ENCODE peak calls at places on chromosomes 11 and 22, in eight cellular contexts. One of them, this sample, is unnamed.

GRCh38 chr22:41501209-41501608 is 32.3 kb downstream of the ACO2 start:
- DNase-seq in A549: peak; percentile 33
- DNase-seq in K562: no peak
- DNase-seq in ovary: no peak
- DNase-seq in upper lobe of left lung: no peak
- DNase-seq in transverse colon: no peak
- DNase-seq in tibial nerve: no peak
- DNase-seq in stomach: no peak
- DNase-seq in this sample: no peak

GRCh38 chr11:70152244-70152643 is 50.9 kb upstream of the FADD start:
- DNase-seq in stomach: no peak
- DNase-seq in ovary: no peak
- DNase-seq in transverse colon: no peak
- DNase-seq in tibial nerve: no peak
- DNase-seq in upper lobe of left lung: no peak
- DNase-seq in A549: no peak
- DNase-seq in K562: no peak
- DNase-seq in this sample: no peak

GRCh38 chr11:130096042-130096441 is 26.3 kb downstream of the APLP2 start:
- DNase-seq in K562: no peak
- DNase-seq in stomach: no peak
- DNase-seq in ovary: no peak
- DNase-seq in tibial nerve: no peak
- DNase-seq in upper lobe of left lung: no peak
- DNase-seq in A549: no peak
- DNase-seq in transverse colon: no peak
- DNase-seq in this sample: no peak

GRCh38 chr11:124897681-124898680 is at the start of gene ROBO4:
- DNase-seq in tibial nerve: peak; percentile 34
- DNase-seq in stomach: no peak
- DNase-seq in ovary: peak; percentile 58
- DNase-seq in A549: no peak
- DNase-seq in K562: no peak
- DNase-seq in upper lobe of left lung: peak; percentile 47
- DNase-seq in transverse colon: no peak
- DNase-seq in this sample: no peak

GRCh38 chr11:86089659-86090058 is 20.8 kb upstream of the PICALM start:
- DNase-seq in upper lobe of left lung: no peak
- DNase-seq in A549: no peak
- DNase-seq in stomach: no peak
- DNase-seq in transverse colon: no peak
- DNase-seq in K562: no peak
- DNase-seq in ovary: no peak
- DNase-seq in tibial nerve: no peak
- DNase-seq in this sample: no peak

GRCh38 chr11:14184548-14184947 is 174.4 kb downstream of the RRAS2 start:
- DNase-seq in upper lobe of left lung: no peak
- DNase-seq in stomach: no peak
- DNase-seq in tibial nerve: no peak
- DNase-seq in A549: no peak
- DNase-seq in transverse colon: no peak
- DNase-seq in ovary: no peak
- DNase-seq in K562: no peak
- DNase-seq in this sample: peak; percentile 85

GRCh38 chr11:101346591-101346990 is 217.0 kb upstream of the PGR start:
- DNase-seq in transverse colon: no peak
- DNase-seq in upper lobe of left lung: no peak
- DNase-seq in A549: no peak
- DNase-seq in tibial nerve: no peak
- DNase-seq in stomach: no peak
- DNase-seq in ovary: no peak
- DNase-seq in K562: no peak
- DNase-seq in this sample: no peak

GRCh38 chr11:13834463-13834862 is 128.1 kb upstream of the SPON1 start:
- DNase-seq in A549: no peak
- DNase-seq in K562: peak; percentile 52
- DNase-seq in upper lobe of left lung: no peak
- DNase-seq in transverse colon: no peak
- DNase-seq in tibial nerve: no peak
- DNase-seq in stomach: no peak
- DNase-seq in ovary: no peak
- DNase-seq in this sample: no peak

GRCh38 chr22:39314251-39314971 is 5.0 kb downstream of the RPL3 start:
- DNase-seq in A549: no peak
- DNase-seq in upper lobe of left lung: no peak
- DNase-seq in K562: no peak
- DNase-seq in stomach: no peak
- DNase-seq in tibial nerve: no peak
- DNase-seq in transverse colon: no peak
- DNase-seq in ovary: no peak
- DNase-seq in this sample: no peak

GRCh38 chr22:49930596-49931412 is 12.4 kb downstream of the CRELD2 start:
- DNase-seq in stomach: peak; percentile 87
- DNase-seq in A549: no peak
- DNase-seq in upper lobe of left lung: peak; percentile 92
- DNase-seq in K562: peak; percentile 67
- DNase-seq in tibial nerve: peak; percentile 72
- DNase-seq in ovary: no peak
- DNase-seq in transverse colon: peak; percentile 83
- DNase-seq in this sample: no peak

GRCh38 chr11:65487467-65488272 is 11.2 kb upstream of the MALAT1 start:
- DNase-seq in upper lobe of left lung: peak; percentile 100
- DNase-seq in transverse colon: peak; percentile 95
- DNase-seq in A549: peak; percentile 99
- DNase-seq in K562: peak; percentile 93
- DNase-seq in tibial nerve: peak; percentile 100
- DNase-seq in ovary: peak; percentile 96
- DNase-seq in stomach: peak; percentile 98
- DNase-seq in this sample: peak; percentile 100

GRCh38 chr22:22460060-22460459 is 48.5 kb downstream of the ZNF280B start:
- DNase-seq in upper lobe of left lung: no peak
- DNase-seq in stomach: no peak
- DNase-seq in A549: no peak
- DNase-seq in ovary: no peak
- DNase-seq in transverse colon: no peak
- DNase-seq in K562: no peak
- DNase-seq in tibial nerve: no peak
- DNase-seq in this sample: no peak

GRCh38 chr11:119611027-119611426 is 118.0 kb downstream of the NECTIN1 start:
- DNase-seq in upper lobe of left lung: no peak
- DNase-seq in ovary: no peak
- DNase-seq in K562: no peak
- DNase-seq in tibial nerve: no peak
- DNase-seq in stomach: no peak
- DNase-seq in transverse colon: no peak
- DNase-seq in A549: no peak
- DNase-seq in this sample: no peak

GRCh38 chr11:113181094-113181493 is 133.3 kb upstream of the TTC12 start:
- DNase-seq in transverse colon: no peak
- DNase-seq in A549: no peak
- DNase-seq in stomach: no peak
- DNase-seq in upper lobe of left lung: no peak
- DNase-seq in tibial nerve: no peak
- DNase-seq in K562: no peak
- DNase-seq in ovary: no peak
- DNase-seq in this sample: no peak

GRCh38 chr11:113179181-113179701 is 135.1 kb upstream of the TTC12 start:
- DNase-seq in A549: no peak
- DNase-seq in tibial nerve: no peak
- DNase-seq in transverse colon: no peak
- DNase-seq in stomach: no peak
- DNase-seq in upper lobe of left lung: no peak
- DNase-seq in K562: no peak
- DNase-seq in ovary: no peak
- DNase-seq in this sample: no peak

GRCh38 chr11:113182288-113182687 is 132.1 kb upstream of the TTC12 start:
- DNase-seq in stomach: no peak
- DNase-seq in ovary: no peak
- DNase-seq in transverse colon: no peak
- DNase-seq in upper lobe of left lung: no peak
- DNase-seq in K562: no peak
- DNase-seq in A549: no peak
- DNase-seq in tibial nerve: no peak
- DNase-seq in this sample: no peak

GRCh38 chr11:113188433-113188834 is 125.9 kb upstream of the TTC12 start:
- DNase-seq in tibial nerve: no peak
- DNase-seq in transverse colon: no peak
- DNase-seq in stomach: no peak
- DNase-seq in K562: no peak
- DNase-seq in ovary: no peak
- DNase-seq in upper lobe of left lung: no peak
- DNase-seq in A549: no peak
- DNase-seq in this sample: no peak

DNA sequence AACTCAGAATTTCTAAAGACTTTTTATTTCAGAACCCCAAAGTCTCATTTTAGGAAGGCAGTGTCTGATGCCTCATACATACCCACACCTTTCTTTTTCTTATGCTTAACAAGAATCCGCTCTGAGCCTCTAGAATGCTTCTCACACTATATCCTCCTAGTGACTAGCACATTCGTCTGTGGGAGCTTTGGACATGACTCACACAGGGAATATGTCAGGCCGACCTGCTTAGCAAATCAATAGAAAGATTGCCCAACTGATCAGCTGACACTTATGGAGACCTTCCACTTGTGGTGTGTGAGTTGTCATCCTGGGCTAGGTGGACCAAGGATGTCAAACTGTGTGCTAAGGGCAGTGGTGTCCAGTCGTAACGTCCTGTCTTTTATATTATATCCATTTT is 129.9 kb upstream of the TTC12 start:
- DNase-seq in ovary: no peak
- DNase-seq in tibial nerve: no peak
- DNase-seq in upper lobe of left lung: no peak
- DNase-seq in transverse colon: no peak
- DNase-seq in K562: no peak
- DNase-seq in A549: no peak
- DNase-seq in stomach: no peak
- DNase-seq in this sample: no peak
- TF ChIP-seq EP300 in ovary: no peak
- TF ChIP-seq EP300 in tibial nerve: no peak
- TF ChIP-seq EP300 in upper lobe of left lung: no peak
- TF ChIP-seq EP300 in transverse colon: no peak
- TF ChIP-seq EP300 in K562: no peak
- TF ChIP-seq EP300 in A549: no peak
- TF ChIP-seq EP300 in stomach: no peak
- TF ChIP-seq EP300 in this sample: no peak

GRCh38 chr11:116194156-116194904 is 578.5 kb downstream of the BUD13 start:
- DNase-seq in K562: no peak
- DNase-seq in stomach: no peak
- DNase-seq in A549: no peak
- DNase-seq in upper lobe of left lung: no peak
- DNase-seq in tibial nerve: no peak
- DNase-seq in transverse colon: no peak
- DNase-seq in ovary: no peak
- DNase-seq in this sample: no peak

GRCh38 chr11:116190206-116190605 is 582.6 kb downstream of the BUD13 start:
- DNase-seq in stomach: no peak
- DNase-seq in upper lobe of left lung: no peak
- DNase-seq in A549: no peak
- DNase-seq in tibial nerve: no peak
- DNase-seq in transverse colon: no peak
- DNase-seq in ovary: no peak
- DNase-seq in K562: no peak
- DNase-seq in this sample: no peak

GRCh38 chr11:116192509-116193206 is 580.1 kb downstream of the BUD13 start:
- DNase-seq in tibial nerve: no peak
- DNase-seq in upper lobe of left lung: no peak
- DNase-seq in stomach: no peak
- DNase-seq in transverse colon: no peak
- DNase-seq in K562: no peak
- DNase-seq in A549: no peak
- DNase-seq in ovary: no peak
- DNase-seq in this sample: no peak

GRCh38 chr11:116190861-116191260 is 581.9 kb downstream of the BUD13 start:
- DNase-seq in ovary: no peak
- DNase-seq in transverse colon: no peak
- DNase-seq in A549: no peak
- DNase-seq in stomach: no peak
- DNase-seq in upper lobe of left lung: no peak
- DNase-seq in tibial nerve: no peak
- DNase-seq in K562: no peak
- DNase-seq in this sample: no peak

GRCh38 chr11:116193321-116194114 is 579.3 kb downstream of the BUD13 start:
- DNase-seq in K562: no peak
- DNase-seq in stomach: peak; percentile 67
- DNase-seq in upper lobe of left lung: peak; percentile 83
- DNase-seq in A549: peak; percentile 15
- DNase-seq in tibial nerve: no peak
- DNase-seq in transverse colon: peak; percentile 60
- DNase-seq in ovary: peak; percentile 48
- DNase-seq in this sample: no peak
- TF ChIP-seq CTCF in K562: no peak
- TF ChIP-seq CTCF in stomach: peak; percentile 7
- TF ChIP-seq CTCF in upper lobe of left lung: peak; percentile 29
- TF ChIP-seq CTCF in A549: no peak
- TF ChIP-seq CTCF in tibial nerve: no peak
- TF ChIP-seq CTCF in transverse colon: no peak
- TF ChIP-seq CTCF in ovary: no peak
- TF ChIP-seq CTCF in this sample: no peak

DNA sequence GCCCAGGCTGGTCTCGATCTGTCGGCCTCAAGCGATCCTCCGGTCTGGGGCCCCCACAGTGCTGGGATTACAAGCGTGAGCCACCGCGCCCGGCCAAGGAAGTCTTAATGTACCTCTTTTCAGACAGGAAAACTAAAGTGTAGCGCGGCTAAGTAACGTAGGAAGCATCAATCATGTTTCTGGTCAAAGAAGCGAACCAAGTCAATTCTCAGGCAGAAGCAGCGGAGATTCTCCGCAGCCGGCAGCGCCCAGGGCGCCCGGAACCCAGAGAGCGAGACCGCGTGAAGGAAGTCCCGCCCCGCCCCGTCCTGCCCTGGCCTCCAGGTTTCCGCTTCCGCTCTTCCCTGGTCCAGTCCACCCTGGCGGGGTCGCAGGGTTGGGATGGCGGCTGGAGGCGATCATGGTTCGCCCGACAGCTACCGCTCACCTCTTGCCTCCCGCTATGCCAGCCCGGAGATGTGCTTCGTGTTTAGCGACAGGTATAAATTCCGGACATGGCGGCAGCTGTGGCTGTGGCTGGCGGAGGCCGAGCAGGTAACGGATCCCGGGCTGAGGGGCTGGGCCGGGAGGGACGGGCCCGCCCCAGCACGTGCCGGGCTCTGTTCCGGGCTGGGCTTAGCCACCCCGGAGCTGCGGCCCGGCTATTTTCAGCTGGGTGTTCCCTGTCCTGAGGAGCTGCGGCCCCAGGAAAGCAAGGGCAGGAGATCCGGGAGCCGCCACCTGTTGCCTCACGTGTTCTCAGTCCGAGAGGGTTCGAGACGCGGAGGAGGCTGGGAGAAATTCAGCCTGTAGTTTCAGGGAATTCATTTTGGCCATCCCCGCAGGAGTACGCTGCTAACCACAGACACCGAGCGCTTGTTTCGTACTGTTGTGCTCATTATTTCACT is at the start of gene ADSL:
- DNase-seq in stomach: peak; percentile 88
- DNase-seq in tibial nerve: peak; percentile 81
- DNase-seq in transverse colon: peak; percentile 92
- DNase-seq in ovary: peak; percentile 92
- DNase-seq in A549: peak; percentile 82
- DNase-seq in K562: peak; percentile 91
- DNase-seq in upper lobe of left lung: peak; percentile 91
- DNase-seq in this sample: peak; percentile 97
- TF ChIP-seq POLR2A in stomach: no peak
- TF ChIP-seq POLR2A in tibial nerve: peak; percentile 68
- TF ChIP-seq POLR2A in transverse colon: peak; percentile 89
- TF ChIP-seq POLR2A in ovary: peak; percentile 88
- TF ChIP-seq POLR2A in A549: peak; percentile 95
- TF ChIP-seq POLR2A in K562: peak; percentile 96
- TF ChIP-seq POLR2A in upper lobe of left lung: peak; percentile 70
- TF ChIP-seq POLR2A in this sample: peak; percentile 91

GRCh38 chr11:75270896-75271415 is 30.4 kb downstream of the TPBGL start:
- DNase-seq in K562: peak; percentile 28
- DNase-seq in A549: peak; percentile 47
- DNase-seq in ovary: peak; percentile 40
- DNase-seq in stomach: no peak
- DNase-seq in transverse colon: peak; percentile 6
- DNase-seq in upper lobe of left lung: no peak
- DNase-seq in tibial nerve: no peak
- DNase-seq in this sample: no peak
- TF ChIP-seq EP300 in K562: no peak
- TF ChIP-seq EP300 in A549: no peak
- TF ChIP-seq EP300 in ovary: no peak
- TF ChIP-seq EP300 in stomach: no peak
- TF ChIP-seq EP300 in transverse colon: no peak
- TF ChIP-seq EP300 in upper lobe of left lung: no peak
- TF ChIP-seq EP300 in tibial nerve: no peak
- TF ChIP-seq EP300 in this sample: no peak